ENCODE peak calls at places on chromosomes 2 and 18, in five cellular contexts. W is naive thymus-derived CD4-positive, alpha-beta T cell; Z is K562; D is upper lobe of right lung; K is Peyer's patch. H is an unnamed sample. For H3K27me3, the result is how much of the 10 kb centered on the place peaks cover.

GRCh38 chr2:69685321-69686048 is 41.9 kb upstream of the AAK1 start:
- DNase-seq in W (no peak), Z (no peak), D (no peak), K (no peak), H (peak)

GRCh38 chr2:195898505-195898904 is 170.1 kb downstream of the DNAH7 start:
- DNase-seq in W (no peak), Z (no peak), D (peak), K (peak), H (peak)

GRCh38 chr2:231370749-231371429 is 24.6 kb upstream of the B3GNT7 start:
- DNase-seq in W (no peak), Z (no peak), D (no peak), K (no peak), H (no peak)

GRCh38 chr18:79405019-79405780 is 9.5 kb downstream of the NFATC1 start:
- DNase-seq in W (no peak), Z (no peak), D (peak), K (peak), H (no peak)

GRCh38 chr2:36780231-36780808 is 83.8 kb downstream of the VIT start:
- DNase-seq in W (peak), Z (peak), D (no peak), K (no peak), H (no peak)

GRCh38 chr2:220948579-220948978 is 623.5 kb downstream of the EPHA4 start:
- DNase-seq in W (no peak), Z (no peak), D (no peak), K (no peak), H (no peak)

GRCh38 chr2:67399144-67399543 is 2.0 kb downstream of the ETAA1 start:
- DNase-seq in W (no peak), Z (no peak), D (no peak), K (no peak), H (no peak)

GRCh38 chr2:9423922-9424272 is 443 bp downstream of the CPSF3 start:
- DNase-seq in W (no peak), Z (no peak), D (no peak), K (no peak), H (no peak)

GRCh38 chr2:113260930-113261329 is 17.8 kb downstream of the PAX8 start:
- DNase-seq in W (no peak), Z (no peak), D (no peak), K (no peak), H (no peak)

GRCh38 chr18:34153711-34154110 is 71.0 kb downstream of the NOL4 start:
- DNase-seq in W (no peak), Z (no peak), D (no peak), K (no peak), H (no peak)

GRCh38 chr2:209629622-209630021 is 142.0 kb upstream of the UNC80 start:
- DNase-seq in W (no peak), Z (no peak), D (no peak), K (no peak), H (no peak)

GRCh38 chr2:197873293-197873701 is 68.9 kb downstream of the PLCL1 start:
- DNase-seq in W (no peak), Z (no peak), D (no peak), K (no peak), H (no peak)

GRCh38 chr2:46252891-46253659 is 44.1 kb upstream of the EPAS1 start:
- DNase-seq in W (no peak), Z (no peak), D (no peak), K (no peak), H (no peak)

GRCh38 chr18:55351220-55351619 is 236.8 kb downstream of the TCF4 start:
- DNase-seq in W (no peak), Z (no peak), D (no peak), K (no peak), H (no peak)

GRCh38 chr2:159963700-159964099 is 98.7 kb downstream of the PLA2R1 start:
- DNase-seq in W (no peak), Z (no peak), D (no peak), K (no peak), H (no peak)

GRCh38 chr2:85189606-85190270 is 56.5 kb downstream of the TCF7L1 start:
- DNase-seq in W (no peak), Z (no peak), D (no peak), K (no peak), H (no peak)

GRCh38 chr2:12120281-12121150 is 374.1 kb downstream of the LPIN1 start:
- DNase-seq in W (no peak), Z (no peak), D (no peak), K (no peak), H (no peak)

GRCh38 chr2:210287301-210287700 is 27.7 kb downstream of the MYL1 start:
- DNase-seq in W (no peak), Z (no peak), D (no peak), K (no peak), H (no peak)

GRCh38 chr18:77111449-77112160 is 21.0 kb downstream of the MBP start:
- DNase-seq in W (no peak), Z (no peak), D (no peak), K (no peak), H (no peak)

GRCh38 chr2:166375205-166375735 is 474 bp downstream of the SCN9A start:
- DNase-seq in W (no peak), Z (peak), D (no peak), K (no peak), H (no peak)

GRCh38 chr2:88627856-88628568 is 748 bp upstream of the EIF2AK3 start:
- DNase-seq in W (peak), Z (peak), D (peak), K (peak), H (peak)

GRCh38 chr2:164954954-164955701 is at the start of gene SLC38A11:
- DNase-seq in W (no peak), Z (no peak), D (peak), K (no peak), H (peak)

GRCh38 chr2:70214958-70215357 is 24.1 kb upstream of the C2orf42 start:
- DNase-seq in W (no peak), Z (no peak), D (no peak), K (no peak), H (no peak)

GRCh38 chr18:68660355-68661183 is 54.3 kb downstream of the TMX3 start:
- DNase-seq in W (peak), Z (peak), D (no peak), K (no peak), H (no peak)

GRCh38 chr2:11133238-11133935 is 21.9 kb upstream of the SLC66A3 start:
- DNase-seq in W (no peak), Z (no peak), D (no peak), K (no peak), H (no peak)

GRCh38 chr2:63257473-63257872 is 206.8 kb downstream of the OTX1 start:
- DNase-seq in W (no peak), Z (no peak), D (no peak), K (no peak), H (no peak)

GRCh38 chr2:134670955-134671354 is 47.8 kb downstream of the TMEM163 start:
- DNase-seq in W (no peak), Z (no peak), D (peak), K (peak), H (peak)

GRCh38 chr2:70029814-70030409 is 57.4 kb upstream of the PCBP1 start:
- DNase-seq in W (no peak), Z (peak), D (no peak), K (no peak), H (peak)

GRCh38 chr2:236121546-236121945 is 46.6 kb downstream of the GBX2 start:
- DNase-seq in W (no peak), Z (no peak), D (no peak), K (no peak), H (no peak)
- H3K27me3 ChIP-seq in W (under half), Z (under half), D (under half), K (under half), H (under half)

DNA sequence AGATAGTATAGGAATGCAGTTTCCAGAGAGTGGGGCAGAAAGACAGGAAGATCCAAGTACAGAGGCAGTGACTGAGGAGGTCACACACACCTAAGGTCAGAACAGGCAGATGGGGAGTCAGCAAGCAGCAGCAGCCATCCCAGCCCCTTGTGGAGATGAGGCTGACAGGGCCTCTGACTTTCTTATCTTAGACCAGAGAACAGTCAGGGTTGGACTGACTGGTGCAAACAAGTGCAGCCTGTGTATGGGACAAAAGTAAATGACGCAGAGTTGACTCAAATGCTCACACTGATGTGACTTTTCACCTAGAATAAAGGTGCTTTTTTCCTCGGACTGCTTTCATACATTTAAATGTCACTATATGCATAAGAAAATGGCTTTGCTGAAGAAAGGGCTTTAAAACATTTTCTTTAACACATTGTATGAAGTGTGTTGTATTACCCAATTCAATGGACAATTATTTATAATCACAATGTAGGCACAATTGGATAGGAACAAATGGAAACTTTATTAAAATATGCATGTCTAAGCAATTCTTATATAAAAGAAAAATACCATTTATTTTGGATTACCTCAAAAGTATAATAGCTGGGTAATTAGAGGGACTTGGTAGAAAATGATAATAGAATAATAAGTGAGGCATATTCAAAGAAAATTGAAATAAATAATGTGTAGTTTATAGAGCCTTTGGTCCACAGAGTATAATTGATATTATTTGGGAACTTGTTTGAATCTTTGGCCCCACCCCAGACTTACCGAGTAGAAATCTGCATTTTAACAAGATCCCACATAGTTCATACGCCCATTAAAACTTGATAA is 1321.5 kb upstream of the CELF4 start:
- DNase-seq in W (no peak), Z (no peak), D (no peak), K (no peak), H (no peak)
- H3K27me3 ChIP-seq in W (under half), Z (under half), D (under half), K (under half), H (under half)

GRCh38 chr2:104870249-104870816 is 16.4 kb downstream of the POU3F3 start:
- DNase-seq in W (no peak), Z (no peak), D (no peak), K (no peak), H (no peak)
- H3K27me3 ChIP-seq in W (under half), Z (half or more), D (half or more), K (under half), H (half or more)

GRCh38 chr2:71564361-71564760 is 111.0 kb downstream of the DYSF start:
- DNase-seq in W (no peak), Z (no peak), D (no peak), K (no peak), H (no peak)
- H3K27me3 ChIP-seq in W (under half), Z (under half), D (under half), K (under half), H (under half)